ENCODE peak calls at places on chromosome 16, in ten cellular contexts. Q is HuH-7; R is astrocyte of the spinal cord; F is stimulated activated CD8-positive, alpha-beta memory T cell treated with anti-CD3 and anti-CD28 coated beads, Interleukin-15, amount 100 ng/mL, for 24 hours; I is cardiac fibroblast; D is DMS153; L is ureter; Z is stimulated activated CD4-positive, alpha-beta T cell treated with anti-CD3 and anti-CD28 coated beads, TNF-alpha, amount 100 ng/mL, for 48 hours; K is ecto neural progenitor cell; M is BJ. O is an unnamed sample.

GRCh38 chr16:56102159-56102798 is 89.0 kb upstream of the GNAO1 start:
- DNase-seq in Q (no peak), R (no peak), F (no peak), I (peak; percentile 11), D (peak; percentile 64), L (peak; percentile 73), Z (no peak), K (no peak), M (no peak), O (no peak)

GRCh38 chr16:34758835-34759234 is 1299.4 kb downstream of the TP53TG3F start:
- DNase-seq in Q (no peak), R (no peak), F (no peak), I (no peak), D (no peak), L (no peak), Z (no peak), K (no peak), M (no peak), O (no peak)

GRCh38 chr16:81324808-81325207 is 10.0 kb downstream of the GAN start:
- DNase-seq in Q (no peak), R (no peak), F (no peak), I (no peak), D (no peak), L (no peak), Z (no peak), K (no peak), M (no peak), O (no peak)

GRCh38 chr16:7313170-7313569 is 19.5 kb upstream of the RBFOX1 start:
- DNase-seq in Q (peak; percentile 13), R (no peak), F (no peak), I (no peak), D (no peak), L (no peak), Z (no peak), K (no peak), M (no peak), O (no peak)

GRCh38 chr16:86661715-86662114 is 83.4 kb downstream of the FOXL1 start:
- DNase-seq in Q (no peak), R (peak; percentile 54), F (no peak), I (no peak), D (no peak), L (no peak), Z (no peak), K (no peak), M (no peak), O (no peak)

GRCh38 chr16:54070944-54071343 is 215.6 kb downstream of the IRX3 start:
- DNase-seq in Q (no peak), R (no peak), F (no peak), I (no peak), D (no peak), L (no peak), Z (no peak), K (no peak), M (no peak), O (no peak)

GRCh38 chr16:57276596-57276995 is 7.9 kb downstream of the PLLP start:
- DNase-seq in Q (no peak), R (no peak), F (no peak), I (peak; percentile 54), D (no peak), L (no peak), Z (no peak), K (no peak), M (no peak), O (no peak)

GRCh38 chr16:15653227-15653626 is 3.2 kb downstream of the NDE1 start:
- DNase-seq in Q (peak; percentile 38), R (peak; percentile 74), F (no peak), I (peak; percentile 74), D (peak; percentile 25), L (no peak), Z (no peak), K (no peak), M (peak; percentile 52), O (peak; percentile 64)

GRCh38 chr16:8904018-8904430 is 21.9 kb downstream of the LITAFD start:
- DNase-seq in Q (no peak), R (no peak), F (no peak), I (no peak), D (no peak), L (no peak), Z (no peak), K (no peak), M (no peak), O (no peak)

GRCh38 chr16:85377388-85378144 is 235.6 kb upstream of the GSE1 start:
- DNase-seq in Q (no peak), R (peak; percentile 29), F (no peak), I (peak; percentile 53), D (no peak), L (no peak), Z (no peak), K (no peak), M (no peak), O (no peak)

GRCh38 chr16:84239186-84239790 is 524 bp downstream of the KCNG4 start:
- DNase-seq in Q (no peak), R (no peak), F (no peak), I (peak; percentile 40), D (no peak), L (no peak), Z (no peak), K (no peak), M (no peak), O (no peak)

GRCh38 chr16:1614226-1615102 is 2.3 kb downstream of the CRAMP1 start:
- DNase-seq in Q (peak; percentile 14), R (peak; percentile 37), F (no peak), I (peak; percentile 44), D (no peak), L (no peak), Z (no peak), K (peak; percentile 63), M (no peak), O (peak; percentile 4)

GRCh38 chr16:75052481-75053211 is 53.8 kb downstream of the ZNRF1 start:
- DNase-seq in Q (no peak), R (no peak), F (no peak), I (no peak), D (no peak), L (no peak), Z (no peak), K (no peak), M (no peak), O (no peak)

GRCh38 chr16:12499032-12499735 is 304.5 kb downstream of the CPPED1 start:
- DNase-seq in Q (no peak), R (no peak), F (no peak), I (no peak), D (no peak), L (no peak), Z (no peak), K (no peak), M (no peak), O (no peak)

GRCh38 chr16:14015017-14015416 is 56.1 kb upstream of the MRTFB start:
- DNase-seq in Q (no peak), R (no peak), F (no peak), I (no peak), D (no peak), L (no peak), Z (no peak), K (no peak), M (no peak), O (no peak)

GRCh38 chr16:63018581-63019223 is 982.5 kb upstream of the CDH8 start:
- DNase-seq in Q (no peak), R (no peak), F (no peak), I (no peak), D (no peak), L (no peak), Z (no peak), K (no peak), M (no peak), O (no peak)

GRCh38 chr16:83727018-83727417 is 80.8 kb upstream of the HSBP1 start:
- DNase-seq in Q (no peak), R (peak; percentile 83), F (no peak), I (peak; percentile 3), D (no peak), L (no peak), Z (no peak), K (no peak), M (no peak), O (no peak)